ENCODE peak calls at places on chromosome 18, in five cellular contexts. One of them, this sample, is unnamed.
A peak's percentile ranks its signal among the peaks of the same experiment; 100 is the strongest.

GRCh38 chr18:2406544-2406943 is 164.8 kb downstream of the METTL4 start:
- DNase-seq in esophagus squamous epithelium: no peak
- DNase-seq in A549: no peak
- DNase-seq in HepG2: no peak
- DNase-seq in breast epithelium: no peak
- DNase-seq in this sample: no peak

GRCh38 chr18:56505293-56505692 is 133.1 kb downstream of the TXNL1 start:
- DNase-seq in A549: no peak
- DNase-seq in HepG2: no peak
- DNase-seq in esophagus squamous epithelium: no peak
- DNase-seq in breast epithelium: no peak
- DNase-seq in this sample: no peak

GRCh38 chr18:5253910-5254309 is 41.6 kb downstream of the ZBTB14 start:
- DNase-seq in esophagus squamous epithelium: no peak
- DNase-seq in breast epithelium: no peak
- DNase-seq in HepG2: no peak
- DNase-seq in A549: no peak
- DNase-seq in this sample: no peak

GRCh38 chr18:73520229-73520628 is 627.4 kb downstream of the FBXO15 start:
- DNase-seq in esophagus squamous epithelium: no peak
- DNase-seq in HepG2: peak; percentile 5
- DNase-seq in A549: peak; percentile 4
- DNase-seq in breast epithelium: no peak
- DNase-seq in this sample: no peak

GRCh38 chr18:63342206-63342605 is 22.6 kb upstream of the BCL2 start:
- DNase-seq in A549: peak; percentile 36
- DNase-seq in esophagus squamous epithelium: no peak
- DNase-seq in HepG2: no peak
- DNase-seq in breast epithelium: no peak
- DNase-seq in this sample: no peak

GRCh38 chr18:11872479-11873136 is 21.4 kb downstream of the CHMP1B start:
- DNase-seq in HepG2: peak; percentile 71
- DNase-seq in esophagus squamous epithelium: no peak
- DNase-seq in breast epithelium: no peak
- DNase-seq in A549: peak; percentile 67
- DNase-seq in this sample: no peak

GRCh38 chr18:39742015-39742466 is 2176.4 kb upstream of the CELF4 start:
- DNase-seq in breast epithelium: no peak
- DNase-seq in esophagus squamous epithelium: no peak
- DNase-seq in A549: no peak
- DNase-seq in HepG2: no peak
- DNase-seq in this sample: no peak

GRCh38 chr18:76803814-76804213 is 18.5 kb upstream of the ZNF236 start:
- DNase-seq in HepG2: peak; percentile 44
- DNase-seq in breast epithelium: peak; percentile 63
- DNase-seq in A549: peak; percentile 76
- DNase-seq in esophagus squamous epithelium: no peak
- DNase-seq in this sample: peak; percentile 36

GRCh38 chr18:11749305-11749704 is 60.2 kb downstream of the GNAL start:
- DNase-seq in esophagus squamous epithelium: no peak
- DNase-seq in HepG2: no peak
- DNase-seq in A549: no peak
- DNase-seq in breast epithelium: no peak
- DNase-seq in this sample: no peak

GRCh38 chr18:8848541-8848940 is 143.2 kb downstream of the MTCL1 start:
- DNase-seq in breast epithelium: no peak
- DNase-seq in esophagus squamous epithelium: no peak
- DNase-seq in HepG2: no peak
- DNase-seq in A549: no peak
- DNase-seq in this sample: no peak

GRCh38 chr18:50193796-50194622 is 938 bp downstream of the MYO5B start:
- DNase-seq in breast epithelium: peak; percentile 54
- DNase-seq in A549: no peak
- DNase-seq in esophagus squamous epithelium: no peak
- DNase-seq in HepG2: no peak
- DNase-seq in this sample: no peak

GRCh38 chr18:50194623-50195532 is at the start of gene MYO5B:
- DNase-seq in A549: peak; percentile 7
- DNase-seq in breast epithelium: peak; percentile 73
- DNase-seq in HepG2: peak; percentile 63
- DNase-seq in esophagus squamous epithelium: no peak
- DNase-seq in this sample: no peak

GRCh38 chr18:50195689-50196088 is 742 bp upstream of the MYO5B start:
- DNase-seq in HepG2: no peak
- DNase-seq in breast epithelium: no peak
- DNase-seq in A549: no peak
- DNase-seq in esophagus squamous epithelium: no peak
- DNase-seq in this sample: no peak

GRCh38 chr18:50190926-50191325 is 4.0 kb downstream of the MYO5B start:
- DNase-seq in A549: no peak
- DNase-seq in esophagus squamous epithelium: no peak
- DNase-seq in HepG2: no peak
- DNase-seq in breast epithelium: no peak
- DNase-seq in this sample: no peak

DNA sequence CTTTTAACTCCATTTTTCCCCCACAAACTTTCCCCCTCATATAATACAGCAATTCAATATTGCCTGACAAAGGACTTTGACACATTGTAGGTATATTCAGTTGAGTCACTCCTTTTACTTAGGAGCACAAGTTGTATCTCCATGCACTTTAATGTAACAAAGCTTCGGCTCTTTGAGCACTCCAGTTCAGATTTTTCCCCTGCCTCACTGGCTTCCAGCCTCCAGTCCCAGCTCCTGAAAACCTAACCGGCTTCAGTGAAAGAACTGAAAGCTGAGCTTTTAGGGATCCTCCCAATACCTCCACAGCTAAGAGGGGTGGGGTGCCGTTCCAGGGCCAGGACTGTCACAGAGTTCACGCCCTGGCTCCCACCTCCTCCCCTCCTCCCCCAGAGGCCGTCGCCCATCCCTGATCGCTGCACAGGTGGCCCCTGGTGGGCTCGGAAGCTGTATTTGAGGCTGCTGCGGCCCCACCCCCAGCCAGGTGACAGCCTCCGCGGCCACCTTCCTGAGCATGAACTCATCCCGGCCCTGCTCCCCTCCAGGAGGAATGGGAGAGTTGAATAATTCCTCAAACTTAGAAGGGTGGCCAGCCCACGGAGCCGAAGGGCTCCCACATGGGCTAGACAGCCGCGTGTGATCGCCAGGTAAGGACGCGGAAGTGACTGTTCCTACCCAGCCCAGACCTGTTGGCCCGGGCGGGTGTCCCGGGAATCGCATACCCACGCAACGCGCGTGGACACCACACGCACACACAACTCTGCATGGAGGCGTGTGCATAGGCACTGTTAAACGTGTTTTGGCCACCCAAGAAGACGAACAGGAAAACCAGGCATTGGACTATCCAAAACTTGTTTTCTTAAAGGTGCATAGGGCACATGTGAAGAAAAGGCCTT is 1.8 kb downstream of the MYO5B start:
- DNase-seq in HepG2: no peak
- DNase-seq in esophagus squamous epithelium: no peak
- DNase-seq in breast epithelium: no peak
- DNase-seq in A549: no peak
- DNase-seq in this sample: no peak
- TF ChIP-seq POLR2A in HepG2: no peak
- TF ChIP-seq POLR2A in esophagus squamous epithelium: no peak
- TF ChIP-seq POLR2A in breast epithelium: no peak
- TF ChIP-seq POLR2A in A549: no peak
- TF ChIP-seq POLR2A in this sample: no peak

DNA sequence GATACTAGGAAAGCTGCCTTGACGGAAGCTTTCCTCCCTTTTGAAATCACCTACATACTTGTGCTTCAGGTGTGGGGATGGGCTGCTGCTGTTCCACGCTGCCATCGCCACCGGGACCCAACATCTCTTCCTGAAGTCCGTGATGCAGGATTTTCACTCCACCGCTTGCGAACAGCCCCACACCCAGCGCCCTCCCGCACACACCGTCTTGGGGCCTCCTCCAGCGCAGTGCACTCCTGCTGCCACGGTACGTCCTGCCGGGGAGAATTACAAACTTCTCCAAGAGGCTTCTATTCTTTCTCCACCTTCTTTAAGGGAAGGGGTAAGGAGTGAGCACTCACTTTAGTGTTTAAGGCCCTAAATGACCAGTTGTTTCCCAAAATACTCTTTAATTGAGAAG is 58.2 kb downstream of the HRH4 start:
- DNase-seq in HepG2: no peak
- DNase-seq in A549: no peak
- DNase-seq in breast epithelium: no peak
- DNase-seq in esophagus squamous epithelium: no peak
- DNase-seq in this sample: no peak
- TF ChIP-seq POLR2A in HepG2: no peak
- TF ChIP-seq POLR2A in A549: no peak
- TF ChIP-seq POLR2A in breast epithelium: no peak
- TF ChIP-seq POLR2A in esophagus squamous epithelium: no peak
- TF ChIP-seq POLR2A in this sample: no peak

DNA sequence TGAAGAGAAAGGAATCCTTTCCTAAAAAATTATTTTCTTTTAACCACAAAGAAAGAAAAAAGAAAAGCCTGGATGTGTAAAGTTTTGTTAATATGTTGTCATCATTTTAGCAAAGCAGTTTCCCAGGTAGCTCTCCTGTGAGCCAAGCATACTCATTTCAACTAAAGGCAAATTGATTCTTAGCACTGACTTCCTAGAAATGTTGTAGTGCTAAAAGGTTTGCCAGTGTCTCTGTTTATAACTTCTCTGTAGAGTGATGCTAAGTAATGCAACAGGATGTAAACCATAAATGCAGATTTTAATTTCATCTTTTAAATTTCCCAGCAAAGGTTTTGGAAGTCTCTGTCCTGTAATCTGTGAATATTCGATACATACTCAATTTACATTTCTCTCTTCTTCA is 10.2 kb downstream of the GATA6 start:
- DNase-seq in A549: no peak
- DNase-seq in esophagus squamous epithelium: no peak
- DNase-seq in HepG2: no peak
- DNase-seq in breast epithelium: no peak
- DNase-seq in this sample: no peak
- TF ChIP-seq POLR2A in A549: no peak
- TF ChIP-seq POLR2A in esophagus squamous epithelium: no peak
- TF ChIP-seq POLR2A in HepG2: no peak
- TF ChIP-seq POLR2A in breast epithelium: no peak
- TF ChIP-seq POLR2A in this sample: no peak

GRCh38 chr18:25349131-25349925 is 2.6 kb downstream of the ZNF521 start:
- DNase-seq in A549: no peak
- DNase-seq in esophagus squamous epithelium: no peak
- DNase-seq in breast epithelium: no peak
- DNase-seq in HepG2: no peak
- DNase-seq in this sample: peak; percentile 89
- TF ChIP-seq POLR2A in A549: no peak
- TF ChIP-seq POLR2A in esophagus squamous epithelium: no peak
- TF ChIP-seq POLR2A in breast epithelium: no peak
- TF ChIP-seq POLR2A in HepG2: no peak
- TF ChIP-seq POLR2A in this sample: no peak

GRCh38 chr18:34805117-34805882 is 95.2 kb downstream of the DTNA start:
- DNase-seq in esophagus squamous epithelium: no peak
- DNase-seq in A549: no peak
- DNase-seq in HepG2: no peak
- DNase-seq in breast epithelium: no peak
- DNase-seq in this sample: no peak

GRCh38 chr18:34807106-34807796 is 97.2 kb downstream of the DTNA start:
- DNase-seq in breast epithelium: no peak
- DNase-seq in esophagus squamous epithelium: no peak
- DNase-seq in HepG2: peak; percentile 4
- DNase-seq in A549: no peak
- DNase-seq in this sample: no peak

GRCh38 chr18:34806527-34806926 is 96.4 kb downstream of the DTNA start:
- DNase-seq in breast epithelium: no peak
- DNase-seq in HepG2: no peak
- DNase-seq in A549: no peak
- DNase-seq in esophagus squamous epithelium: no peak
- DNase-seq in this sample: no peak

GRCh38 chr18:34809697-34810096 is 99.6 kb downstream of the DTNA start:
- DNase-seq in HepG2: peak; percentile 52
- DNase-seq in A549: peak; percentile 39
- DNase-seq in breast epithelium: no peak
- DNase-seq in esophagus squamous epithelium: no peak
- DNase-seq in this sample: peak; percentile 91

GRCh38 chr18:34808389-34808788 is 98.3 kb downstream of the DTNA start:
- DNase-seq in esophagus squamous epithelium: no peak
- DNase-seq in A549: no peak
- DNase-seq in breast epithelium: no peak
- DNase-seq in HepG2: peak; percentile 5
- DNase-seq in this sample: no peak
- TF ChIP-seq POLR2A in esophagus squamous epithelium: no peak
- TF ChIP-seq POLR2A in A549: no peak
- TF ChIP-seq POLR2A in breast epithelium: no peak
- TF ChIP-seq POLR2A in HepG2: no peak
- TF ChIP-seq POLR2A in this sample: no peak

GRCh38 chr18:59141294-59142068 is 1.8 kb downstream of the SEC11C start:
- DNase-seq in breast epithelium: no peak
- DNase-seq in esophagus squamous epithelium: no peak
- DNase-seq in HepG2: peak; percentile 97
- DNase-seq in A549: no peak
- DNase-seq in this sample: no peak

GRCh38 chr18:59140287-59140885 is 702 bp downstream of the SEC11C start:
- DNase-seq in HepG2: peak; percentile 32
- DNase-seq in esophagus squamous epithelium: no peak
- DNase-seq in breast epithelium: no peak
- DNase-seq in A549: peak; percentile 5
- DNase-seq in this sample: no peak

GRCh38 chr18:59139291-59139614 is 431 bp upstream of the SEC11C start:
- DNase-seq in A549: peak; percentile 88
- DNase-seq in HepG2: peak; percentile 83
- DNase-seq in breast epithelium: peak; percentile 80
- DNase-seq in esophagus squamous epithelium: peak; percentile 78
- DNase-seq in this sample: peak; percentile 84

GRCh38 chr18:59142274-59142673 is 2.6 kb downstream of the SEC11C start:
- DNase-seq in A549: no peak
- DNase-seq in esophagus squamous epithelium: no peak
- DNase-seq in breast epithelium: no peak
- DNase-seq in HepG2: no peak
- DNase-seq in this sample: no peak

GRCh38 chr18:59139615-59140286 is at the start of gene SEC11C:
- DNase-seq in HepG2: peak; percentile 95
- DNase-seq in breast epithelium: peak; percentile 97
- DNase-seq in A549: peak; percentile 94
- DNase-seq in esophagus squamous epithelium: peak; percentile 78
- DNase-seq in this sample: peak; percentile 95
- TF ChIP-seq POLR2A in HepG2: peak; percentile 62
- TF ChIP-seq POLR2A in breast epithelium: no peak
- TF ChIP-seq POLR2A in A549: peak; percentile 36
- TF ChIP-seq POLR2A in esophagus squamous epithelium: no peak
- TF ChIP-seq POLR2A in this sample: no peak